ENCODE peak calls at places on chromosomes 5 and 9, in four cellular contexts. R, S, T and A are unnamed samples.

GRCh38 chr9:72453797-72454196 is 67.6 kb upstream of the TMC1 start:
- DNase-seq in R (no peak), S (no peak), T (no peak), A (no peak)

GRCh38 chr5:141910271-141910673 is 13.4 kb upstream of the DELE1 start:
- DNase-seq in S (no peak), R (no peak), T (no peak), A (no peak)

GRCh38 chr9:126629007-126629674 is 15.4 kb downstream of the LMX1B start:
- DNase-seq in R (no peak), S (no peak), T (no peak), A (no peak)

GRCh38 chr5:7377761-7378160 is 18.2 kb upstream of the ADCY2 start:
- DNase-seq in S (no peak), R (no peak), T (no peak), A (no peak)

GRCh38 chr5:56025303-56025885 is 30.6 kb upstream of the IL6ST start:
- DNase-seq in T (no peak), S (peak; percentile 9), R (peak; percentile 21), A (peak; percentile 65)

GRCh38 chr5:135588299-135588698 is 9.5 kb upstream of the CXCL14 start:
- DNase-seq in T (no peak), R (no peak), S (no peak), A (no peak)

GRCh38 chr9:121529237-121529987 is 29.8 kb upstream of the GGTA1 start:
- DNase-seq in T (no peak), S (no peak), R (peak; percentile 99), A (peak; percentile 42)

GRCh38 chr9:100324594-100325200 is 28.0 kb downstream of the TEX10 start:
- DNase-seq in T (no peak), R (peak; percentile 74), S (no peak), A (peak; percentile 12)

GRCh38 chr5:126358525-126358924 is 64.7 kb upstream of the GRAMD2B start:
- DNase-seq in T (peak; percentile 76), R (peak; percentile 49), S (no peak), A (no peak)

GRCh38 chr9:133978226-133979123 is 13.6 kb downstream of the VAV2 start:
- DNase-seq in T (no peak), S (no peak), R (no peak), A (no peak)

GRCh38 chr9:136433043-136433715 is 6.5 kb downstream of the INPP5E start:
- DNase-seq in T (no peak), R (no peak), S (no peak), A (no peak)

GRCh38 chr9:33320568-33321261 is 30.4 kb downstream of the NFX1 start:
- DNase-seq in R (peak; percentile 98), S (no peak), T (no peak), A (peak; percentile 59)

GRCh38 chr9:93960971-93961841 is 6.1 kb upstream of the BARX1 start:
- DNase-seq in R (no peak), T (no peak), S (no peak), A (no peak)

GRCh38 chr9:21778300-21778699 is 24.1 kb upstream of the MTAP start:
- DNase-seq in R (peak; percentile 69), S (no peak), T (no peak), A (no peak)

GRCh38 chr5:6386270-6386669 is 7.9 kb upstream of the MED10 start:
- DNase-seq in T (no peak), R (no peak), S (no peak), A (no peak)

GRCh38 chr5:34658023-34658422 is 1.9 kb downstream of the RAI14 start:
- DNase-seq in R (peak; percentile 66), T (no peak), S (peak; percentile 70), A (peak; percentile 34)

GRCh38 chr9:79858509-79858908 is 286.7 kb downstream of the TLE4 start:
- DNase-seq in S (no peak), T (no peak), R (peak; percentile 17), A (peak; percentile 33)

GRCh38 chr9:2418619-2419018 is 203.0 kb upstream of the VLDLR start:
- DNase-seq in S (no peak), R (peak; percentile 18), T (no peak), A (no peak)

GRCh38 chr5:175728885-175729828 is 71.3 kb downstream of the HRH2 start:
- DNase-seq in R (no peak), S (peak; percentile 18), T (no peak), A (no peak)

GRCh38 chr9:126474786-126475485 is 138.8 kb upstream of the LMX1B start:
- DNase-seq in T (no peak), S (no peak), R (peak; percentile 69), A (peak; percentile 69)

GRCh38 chr9:135702002-135702721 is at the start of gene KCNT1:
- DNase-seq in T (no peak), R (peak; percentile 13), S (peak; percentile 96), A (peak; percentile 34)

GRCh38 chr9:91027005-91027404 is 225.4 kb downstream of the SYK start:
- DNase-seq in R (no peak), S (no peak), T (no peak), A (no peak)

GRCh38 chr5:87340716-87341115 is 72.0 kb downstream of the CCNH start:
- DNase-seq in T (peak; percentile 90), R (no peak), S (no peak), A (no peak)

GRCh38 chr9:127122176-127123151 is at the start of gene ANGPTL2:
- DNase-seq in T (no peak), R (peak; percentile 95), S (peak; percentile 25), A (no peak)

GRCh38 chr5:72280655-72281069 is 39.4 kb downstream of the MRPS27 start:
- DNase-seq in T (no peak), R (peak; percentile 66), S (peak; percentile 38), A (peak; percentile 55)
- TF ChIP-seq ELK1 in T (no peak), R (no peak), S (no peak), A (no peak)

DNA sequence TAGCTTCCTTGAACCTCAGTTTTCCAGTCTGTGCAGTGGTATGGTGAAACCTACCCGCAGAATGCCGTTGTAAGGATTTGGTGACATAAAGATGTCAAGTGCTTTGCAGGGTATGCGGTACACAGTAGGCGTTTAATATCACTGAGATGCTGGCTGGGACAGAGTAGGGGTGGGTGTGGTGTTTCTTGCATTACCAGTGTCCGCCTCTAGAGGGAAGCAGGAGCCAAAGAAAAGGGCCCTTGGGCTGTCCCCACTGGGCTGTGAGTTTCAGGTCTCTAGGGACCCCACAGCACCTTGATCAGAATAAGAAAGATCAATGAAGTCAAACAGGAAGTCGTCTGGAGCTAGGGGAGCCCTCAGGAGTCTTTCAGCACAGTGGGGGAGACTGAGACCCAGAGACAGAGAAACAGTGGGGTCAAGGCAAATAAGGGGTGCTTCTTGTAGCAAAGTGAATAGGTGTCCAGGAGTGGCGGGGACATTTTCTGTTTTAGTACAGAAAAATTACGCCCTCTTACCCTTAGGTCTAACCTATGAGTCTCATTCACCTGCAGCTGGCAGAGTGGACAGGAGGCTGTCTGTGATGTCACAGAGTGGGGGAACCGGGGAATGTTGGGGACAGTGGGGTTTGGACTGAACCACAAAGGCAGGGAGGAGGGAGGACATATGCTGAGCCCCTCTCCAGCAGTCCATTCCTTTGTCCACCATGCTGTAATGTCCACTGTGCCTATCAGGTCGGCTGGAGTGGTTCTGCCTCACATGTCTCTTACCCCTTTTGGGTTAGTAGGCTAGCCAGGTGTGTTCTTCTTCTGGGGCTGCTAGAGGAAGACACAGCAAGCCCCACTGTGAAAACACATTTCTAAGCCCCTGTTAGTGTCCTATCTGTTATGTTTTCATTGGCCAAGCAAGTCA is 4.7 kb upstream of the TEX53 start:
- DNase-seq in T (no peak), S (peak; percentile 82), R (peak; percentile 33), A (peak; percentile 92)
- TF ChIP-seq SMC3 in T (peak; percentile 52), S (peak; percentile 65), R (peak; percentile 79), A (peak; percentile 83)

DNA sequence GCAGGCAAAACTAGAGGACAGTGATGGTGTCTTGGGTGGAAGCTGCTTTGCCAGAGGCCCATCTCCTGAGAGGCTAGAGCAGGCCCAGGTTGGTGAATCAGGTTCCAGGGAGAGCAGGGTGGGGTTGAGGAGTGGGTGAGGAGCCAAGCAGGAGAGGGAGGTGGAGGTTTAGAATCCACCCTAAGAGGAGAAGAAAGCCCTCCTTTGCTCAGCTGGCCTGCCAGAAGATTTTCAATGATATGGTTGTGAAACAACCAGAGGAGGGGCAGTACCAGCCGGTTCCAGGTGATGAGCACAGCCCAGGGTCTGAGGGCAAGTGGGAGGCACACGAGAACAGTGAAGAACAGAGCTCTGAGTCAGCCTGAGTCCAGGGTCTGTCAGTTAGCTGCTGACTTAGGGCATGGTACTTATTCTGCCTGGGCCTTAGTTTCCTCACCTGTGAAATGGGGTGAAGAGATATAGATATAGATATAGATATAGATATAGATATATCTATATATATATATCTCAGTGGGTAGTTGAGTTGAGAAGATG is 17.8 kb downstream of the PPARGC1B start:
- DNase-seq in S (no peak), R (no peak), T (no peak), A (no peak)
- TF ChIP-seq ELK1 in S (no peak), R (no peak), T (no peak), A (no peak)

DNA sequence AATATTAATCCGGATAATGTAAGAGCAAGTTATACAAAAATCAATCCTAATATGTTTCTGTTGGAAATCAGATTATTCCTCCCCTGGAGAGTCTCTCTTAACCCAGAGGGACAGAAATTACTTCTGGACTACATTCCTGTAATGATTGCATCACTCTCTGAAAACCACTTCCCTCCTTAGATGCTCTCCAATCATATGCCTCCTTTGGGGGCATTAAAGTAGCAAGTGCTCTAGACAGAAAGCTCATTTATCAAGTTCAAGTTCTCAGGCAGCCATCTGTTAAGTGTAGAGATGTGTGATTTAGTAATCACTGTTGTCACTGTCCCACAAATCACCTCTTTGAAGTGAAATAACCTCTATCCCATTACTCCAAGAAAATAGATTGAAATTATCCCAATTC is 247.1 kb downstream of the SLCO4C1 start:
- DNase-seq in T (no peak), S (no peak), R (no peak), A (no peak)
- TF ChIP-seq SMC3 in T (no peak), S (no peak), R (no peak), A (no peak)

GRCh38 chr9:88503101-88503844 is 31.7 kb upstream of the NXNL2 start:
- DNase-seq in T (no peak), S (no peak), R (no peak), A (no peak)
- TF ChIP-seq ELK1 in T (no peak), S (no peak), R (no peak), A (no peak)

DNA sequence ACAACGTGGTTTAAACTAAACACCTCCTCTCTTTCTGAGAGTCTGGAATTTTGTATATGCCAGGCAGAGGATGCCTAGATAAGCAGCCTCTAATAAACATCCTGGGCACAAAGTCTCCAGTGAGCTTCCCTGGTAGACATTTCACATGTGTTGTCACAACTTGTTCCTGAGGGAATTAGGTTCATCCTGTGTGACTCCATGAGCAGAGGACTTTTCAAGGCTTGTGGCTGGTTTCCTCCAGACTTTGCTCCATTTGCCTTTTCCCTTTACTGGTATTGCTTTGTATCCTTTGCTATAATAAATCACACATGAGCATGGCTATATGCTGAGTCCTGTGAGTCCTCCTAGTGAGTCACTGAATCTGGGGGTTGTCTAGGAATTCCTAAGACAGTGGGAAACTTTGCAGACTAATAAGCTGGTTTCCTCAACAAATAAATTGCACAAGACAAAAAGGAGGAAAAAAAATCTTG is 77.4 kb downstream of the NR2F1-AS1 start:
- DNase-seq in R (peak; percentile 97), T (no peak), S (no peak), A (peak; percentile 1)
- TF ChIP-seq SMC3 in R (no peak), T (no peak), S (no peak), A (no peak)